ENCODE peak calls at places on chromosomes 11 and 22, in eight cellular contexts. V is K562, D is GM23248, T is endothelial cell of umbilical vein, R is H1, O is neural progenitor cell, I is PC-3, B is HCT116. M is an unnamed sample.

GRCh38 chr22:44218071-44218470 is 37.3 kb downstream of the PARVG start:
- DNase-seq in V (no peak), D (no peak), T (no peak), R (peak), O (no peak), I (no peak), B (no peak), M (no peak)

GRCh38 chr11:47083913-47084312 is 92.8 kb downstream of the ARFGAP2 start:
- DNase-seq in V (no peak), D (peak), T (no peak), R (no peak), O (no peak), I (peak), B (no peak), M (peak)

GRCh38 chr22:37887610-37888378 is 18.3 kb upstream of the MICALL1 start:
- DNase-seq in V (no peak), D (peak), T (peak), R (no peak), O (peak), I (peak), B (no peak), M (peak)

GRCh38 chr11:67409261-67409666 is 5.4 kb downstream of the TBC1D10C start:
- DNase-seq in V (no peak), D (no peak), T (no peak), R (no peak), O (no peak), I (no peak), B (no peak), M (no peak)

GRCh38 chr11:45751430-45751829 is 53.5 kb upstream of the SLC35C1 start:
- DNase-seq in V (peak), D (no peak), T (no peak), R (peak), O (peak), I (no peak), B (no peak), M (no peak)

GRCh38 chr11:119479685-119480275 is 56.8 kb upstream of the THY1 start:
- DNase-seq in V (peak), D (peak), T (peak), R (peak), O (peak), I (peak), B (no peak), M (peak)

GRCh38 chr11:61736310-61736709 is 16.1 kb upstream of the MYRF start:
- DNase-seq in V (no peak), D (no peak), T (no peak), R (no peak), O (no peak), I (peak), B (no peak), M (peak)

GRCh38 chr11:68040957-68041591 is 2.2 kb downstream of the TCIRG1 start:
- DNase-seq in V (no peak), D (no peak), T (no peak), R (peak), O (no peak), I (no peak), B (no peak), M (no peak)

GRCh38 chr22:25419247-25420113 is 145.0 kb upstream of the GRK3 start:
- DNase-seq in V (no peak), D (peak), T (peak), R (no peak), O (no peak), I (no peak), B (no peak), M (no peak)

GRCh38 chr22:43698403-43698802 is 113.7 kb downstream of the EFCAB6 start:
- DNase-seq in V (no peak), D (peak), T (no peak), R (no peak), O (no peak), I (no peak), B (no peak), M (peak)

GRCh38 chr11:1479006-1479677 is 7.4 kb downstream of the MOB2 start:
- DNase-seq in V (no peak), D (no peak), T (no peak), R (no peak), O (no peak), I (no peak), B (no peak), M (no peak)

GRCh38 chr22:38754247-38755154 is 1.3 kb downstream of the SUN2 start:
- DNase-seq in V (no peak), D (peak), T (peak), R (peak), O (peak), I (peak), B (no peak), M (peak)

GRCh38 chr11:61797263-61797944 is 4.7 kb downstream of the FEN1 start:
- DNase-seq in V (no peak), D (peak), T (peak), R (no peak), O (peak), I (peak), B (peak), M (peak)

GRCh38 chr11:123573291-123573690 is 81.1 kb downstream of the SCN3B start:
- DNase-seq in V (no peak), D (no peak), T (no peak), R (no peak), O (no peak), I (no peak), B (no peak), M (no peak)

GRCh38 chr11:33366918-33367317 is 109.7 kb downstream of the HIPK3 start:
- DNase-seq in V (no peak), D (no peak), T (no peak), R (no peak), O (no peak), I (no peak), B (no peak), M (no peak)

GRCh38 chr22:47484960-47485571 is 722.6 kb downstream of the TBC1D22A start:
- DNase-seq in V (no peak), D (no peak), T (no peak), R (no peak), O (no peak), I (no peak), B (no peak), M (no peak)

GRCh38 chr22:45397806-45398205 is 15.6 kb downstream of the SMC1B start:
- DNase-seq in V (no peak), D (no peak), T (no peak), R (no peak), O (peak), I (peak), B (no peak), M (no peak)

GRCh38 chr11:1888811-1889526 is 2.7 kb downstream of the PRR33 start:
- DNase-seq in V (no peak), D (no peak), T (no peak), R (no peak), O (no peak), I (no peak), B (no peak), M (no peak)

GRCh38 chr22:19689408-19689807 is 24.9 kb upstream of the SEPTIN5 start:
- DNase-seq in V (peak), D (no peak), T (no peak), R (no peak), O (no peak), I (no peak), B (no peak), M (no peak)

GRCh38 chr22:19693581-19693980 is 20.7 kb upstream of the SEPTIN5 start:
- DNase-seq in V (no peak), D (no peak), T (no peak), R (no peak), O (no peak), I (no peak), B (no peak), M (no peak)

GRCh38 chr22:19691007-19691720 is 23.1 kb upstream of the SEPTIN5 start:
- DNase-seq in V (peak), D (no peak), T (no peak), R (no peak), O (no peak), I (no peak), B (no peak), M (no peak)

GRCh38 chr22:19693981-19694670 is 20.2 kb upstream of the SEPTIN5 start:
- DNase-seq in V (no peak), D (no peak), T (no peak), R (no peak), O (no peak), I (peak), B (no peak), M (peak)

DNA sequence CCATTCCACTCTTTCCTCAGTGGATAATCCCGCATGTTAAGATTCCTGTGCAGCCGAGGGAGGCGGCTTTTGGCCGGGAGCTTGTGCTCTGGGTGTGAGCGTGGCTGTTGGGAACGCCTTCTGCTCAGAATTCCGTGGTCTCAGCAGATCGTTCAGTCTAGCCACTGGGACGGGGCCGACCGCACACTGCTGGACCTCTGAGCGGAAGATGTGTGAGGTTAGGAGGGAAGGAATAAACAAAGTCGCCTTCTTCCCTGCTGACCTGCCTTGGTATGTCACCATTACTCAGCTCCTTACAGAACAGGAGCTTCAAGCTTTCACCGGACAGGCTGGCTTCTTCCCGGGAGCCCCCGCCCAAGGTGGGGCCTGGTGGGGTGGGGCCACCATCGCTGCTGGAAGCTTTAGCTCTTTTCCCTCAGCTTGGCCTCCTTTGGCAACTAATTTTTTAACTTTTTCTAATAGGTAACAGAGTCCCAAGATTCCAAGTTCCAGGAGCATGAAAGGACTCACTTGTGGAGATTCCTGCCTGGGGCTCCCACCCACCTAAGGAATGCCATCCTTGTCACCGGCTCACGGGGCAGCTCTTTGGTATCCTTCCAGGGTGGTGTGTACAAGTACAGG is 22.5 kb upstream of the SEPTIN5 start:
- DNase-seq in V (peak), D (peak), T (peak), R (no peak), O (peak), I (peak), B (peak), M (peak)
- H3K4me3 ChIP-seq in V (peak), D (peak), T (no peak), R (no peak), O (peak), I (peak), B (peak), M (no peak)

GRCh38 chr22:23893957-23894709 is at the start of gene MIF:
- DNase-seq in V (peak), D (peak), T (peak), R (peak), O (peak), I (peak), B (peak), M (peak)
- H2AFZ ChIP-seq in V (peak), D (peak), T (peak), R (peak), O (peak), I (peak), B (peak), M (peak)

GRCh38 chr22:28229566-28230483 is 310.8 kb upstream of the PITPNB start:
- DNase-seq in V (no peak), D (peak), T (no peak), R (no peak), O (no peak), I (no peak), B (no peak), M (no peak)
- H3K9ac ChIP-seq in V (no peak), D (peak), T (no peak), R (no peak), O (no peak), I (no peak), B (no peak), M (no peak)

GRCh38 chr11:44729718-44730117 is 3.0 kb downstream of the TSPAN18 start:
- DNase-seq in V (no peak), D (no peak), T (peak), R (no peak), O (no peak), I (no peak), B (no peak), M (peak)

GRCh38 chr11:44728085-44728410 is 1.3 kb downstream of the TSPAN18 start:
- DNase-seq in V (no peak), D (no peak), T (no peak), R (no peak), O (no peak), I (no peak), B (no peak), M (no peak)

GRCh38 chr11:44727373-44728084 is 767 bp downstream of the TSPAN18 start:
- DNase-seq in V (peak), D (peak), T (peak), R (peak), O (peak), I (peak), B (peak), M (peak)

GRCh38 chr11:44728491-44728910 is 1.7 kb downstream of the TSPAN18 start:
- DNase-seq in V (no peak), D (no peak), T (peak), R (peak), O (peak), I (no peak), B (no peak), M (no peak)

GRCh38 chr11:44729065-44729464 is 2.3 kb downstream of the TSPAN18 start:
- DNase-seq in V (no peak), D (no peak), T (peak), R (no peak), O (peak), I (no peak), B (no peak), M (no peak)
- H3K4me3 ChIP-seq in V (no peak), D (no peak), T (no peak), R (no peak), O (peak), I (no peak), B (no peak), M (no peak)

DNA sequence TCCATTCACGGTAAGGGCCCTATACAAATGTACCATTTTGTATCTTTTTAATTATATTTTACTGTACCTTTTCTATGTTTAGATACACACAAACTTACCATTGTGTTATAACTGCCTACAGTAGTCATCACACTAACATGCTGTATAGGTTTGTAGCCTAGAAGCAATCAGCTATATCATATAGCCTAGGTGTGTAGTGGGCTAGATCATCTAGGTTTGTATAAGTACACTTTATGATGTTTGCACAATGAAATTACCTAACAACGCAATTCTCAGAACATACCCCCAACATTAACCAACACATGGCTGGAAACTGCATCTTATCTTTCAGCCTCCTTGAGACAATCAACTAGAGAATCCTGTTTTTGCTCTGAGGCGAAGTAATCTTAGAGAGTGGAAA is 60.1 kb upstream of the MTMR2 start:
- DNase-seq in V (no peak), D (no peak), T (no peak), R (no peak), O (no peak), I (no peak), B (no peak), M (no peak)
- H2AFZ ChIP-seq in V (peak), D (no peak), T (no peak), R (no peak), O (no peak), I (no peak), B (no peak), M (no peak)